ENCODE peak calls at places on chromosome 20, in eight cellular contexts. E, Y, L, D, H, W, S and N are unnamed samples.

GRCh38 chr20:52083627-52084232 is 107.8 kb downstream of the ZFP64 start:
- DNase-seq in E (peak; percentile 61), Y (no peak), L (peak; percentile 46), D (no peak), H (peak; percentile 82), W (peak; percentile 74), S (peak; percentile 74), N (peak; percentile 42)

GRCh38 chr20:20211274-20211987 is 156.5 kb upstream of the INSM1 start:
- DNase-seq in E (no peak), Y (no peak), L (peak; percentile 38), D (no peak), H (no peak), W (no peak), S (peak; percentile 35), N (peak; percentile 54)

GRCh38 chr20:18176318-18176785 is 38.7 kb downstream of the KAT14 start:
- DNase-seq in E (no peak), Y (no peak), L (no peak), D (no peak), H (peak; percentile 39), W (no peak), S (no peak), N (no peak)

GRCh38 chr20:53695797-53696527 is 102.3 kb upstream of the ZNF217 start:
- DNase-seq in E (no peak), Y (peak; percentile 33), L (no peak), D (no peak), H (no peak), W (no peak), S (no peak), N (no peak)

GRCh38 chr20:37259031-37259430 is 2.6 kb downstream of the GHRH start:
- DNase-seq in E (peak; percentile 12), Y (no peak), L (no peak), D (no peak), H (peak; percentile 55), W (no peak), S (no peak), N (no peak)

GRCh38 chr20:6767166-6767535 is 335 bp upstream of the BMP2 start:
- DNase-seq in E (no peak), Y (no peak), L (no peak), D (no peak), H (no peak), W (no peak), S (no peak), N (no peak)

GRCh38 chr20:46808565-46808964 is 86.1 kb upstream of the EYA2 start:
- DNase-seq in E (no peak), Y (no peak), L (no peak), D (no peak), H (no peak), W (no peak), S (no peak), N (peak; percentile 46)

GRCh38 chr20:38680492-38681118 is 43.7 kb upstream of the SLC32A1 start:
- DNase-seq in E (no peak), Y (no peak), L (peak; percentile 33), D (no peak), H (peak; percentile 89), W (peak; percentile 10), S (peak; percentile 34), N (no peak)

GRCh38 chr20:52405417-52405816 is 213.8 kb upstream of the ZFP64 start:
- DNase-seq in E (no peak), Y (no peak), L (no peak), D (no peak), H (no peak), W (no peak), S (no peak), N (no peak)

GRCh38 chr20:44070139-44070900 is 116.7 kb downstream of the JPH2 start:
- DNase-seq in E (no peak), Y (no peak), L (no peak), D (no peak), H (no peak), W (no peak), S (no peak), N (no peak)

GRCh38 chr20:32465092-32465900 is 107.2 kb downstream of the ASXL1 start:
- DNase-seq in E (peak; percentile 57), Y (no peak), L (no peak), D (peak; percentile 89), H (no peak), W (no peak), S (peak; percentile 83), N (peak; percentile 55)

GRCh38 chr20:63361507-63362425 is 617 bp upstream of the CHRNA4 start:
- DNase-seq in E (no peak), Y (no peak), L (no peak), D (no peak), H (peak; percentile 60), W (no peak), S (no peak), N (peak; percentile 77)

GRCh38 chr20:635028-635427 is 18.0 kb downstream of the SRXN1 start:
- DNase-seq in E (no peak), Y (no peak), L (no peak), D (no peak), H (no peak), W (no peak), S (no peak), N (no peak)

GRCh38 chr20:45038747-45039469 is 62.0 kb downstream of the KCNS1 start:
- DNase-seq in E (no peak), Y (no peak), L (no peak), D (no peak), H (no peak), W (no peak), S (no peak), N (no peak)

GRCh38 chr20:58696411-58696961 is 3.9 kb downstream of the NPEPL1 start:
- DNase-seq in E (peak; percentile 29), Y (no peak), L (no peak), D (peak; percentile 55), H (no peak), W (no peak), S (no peak), N (no peak)

GRCh38 chr20:49394264-49394663 is 88.2 kb downstream of the KCNB1 start:
- DNase-seq in E (no peak), Y (no peak), L (no peak), D (peak; percentile 81), H (no peak), W (no peak), S (no peak), N (no peak)

GRCh38 chr20:41738584-41739193 is 120.5 kb upstream of the CHD6 start:
- DNase-seq in E (peak; percentile 53), Y (no peak), L (peak; percentile 65), D (no peak), H (peak; percentile 77), W (peak; percentile 42), S (peak; percentile 44), N (peak; percentile 41)

GRCh38 chr20:53829706-53830521 is 236.3 kb upstream of the ZNF217 start:
- DNase-seq in E (no peak), Y (no peak), L (no peak), D (no peak), H (no peak), W (no peak), S (peak; percentile 52), N (no peak)

GRCh38 chr20:47543006-47543431 is 41.3 kb downstream of the NCOA3 start:
- DNase-seq in E (no peak), Y (no peak), L (no peak), D (no peak), H (peak; percentile 38), W (no peak), S (peak; percentile 22), N (no peak)

GRCh38 chr20:53706511-53707031 is 112.9 kb upstream of the ZNF217 start:
- DNase-seq in E (no peak), Y (no peak), L (no peak), D (no peak), H (peak; percentile 38), W (no peak), S (peak; percentile 47), N (no peak)

GRCh38 chr20:8361008-8361652 is 229.1 kb downstream of the PLCB1 start:
- DNase-seq in E (no peak), Y (no peak), L (no peak), D (no peak), H (no peak), W (no peak), S (peak; percentile 38), N (peak; percentile 35)

GRCh38 chr20:44074252-44075151 is 112.5 kb downstream of the JPH2 start:
- DNase-seq in E (peak; percentile 8), Y (peak; percentile 77), L (no peak), D (no peak), H (no peak), W (peak; percentile 72), S (peak; percentile 65), N (no peak)

GRCh38 chr20:9172908-9173307 is 104.0 kb downstream of the PLCB4 start:
- DNase-seq in E (no peak), Y (no peak), L (no peak), D (no peak), H (no peak), W (no peak), S (peak; percentile 43), N (no peak)

GRCh38 chr20:45347297-45347935 is 808 bp downstream of the SDC4 start:
- DNase-seq in E (no peak), Y (no peak), L (no peak), D (no peak), H (no peak), W (no peak), S (no peak), N (no peak)

GRCh38 chr20:48034754-48035153 is 249.5 kb upstream of the SULF2 start:
- DNase-seq in E (no peak), Y (no peak), L (no peak), D (no peak), H (no peak), W (no peak), S (no peak), N (no peak)

GRCh38 chr20:998431-998830 is 3.7 kb downstream of the RSPO4 start:
- DNase-seq in E (no peak), Y (no peak), L (no peak), D (peak; percentile 55), H (no peak), W (no peak), S (no peak), N (no peak)

GRCh38 chr20:8542115-8542486 is 410.0 kb downstream of the PLCB1 start:
- DNase-seq in E (no peak), Y (no peak), L (no peak), D (no peak), H (no peak), W (no peak), S (no peak), N (no peak)

GRCh38 chr20:23782366-23782983 is 31.7 kb upstream of the CST1 start:
- DNase-seq in E (no peak), Y (no peak), L (peak; percentile 32), D (no peak), H (peak; percentile 46), W (peak; percentile 2), S (no peak), N (peak; percentile 58)

GRCh38 chr20:33964431-33964830 is 29.3 kb upstream of the RALY start:
- DNase-seq in E (no peak), Y (no peak), L (no peak), D (no peak), H (no peak), W (no peak), S (no peak), N (no peak)

GRCh38 chr20:6632187-6632586 is 135.3 kb upstream of the BMP2 start:
- DNase-seq in E (no peak), Y (no peak), L (no peak), D (no peak), H (no peak), W (no peak), S (peak; percentile 55), N (no peak)

GRCh38 chr20:57258055-57258454 is 8.4 kb downstream of the BMP7 start:
- DNase-seq in E (no peak), Y (no peak), L (no peak), D (no peak), H (peak; percentile 67), W (peak; percentile 32), S (no peak), N (peak; percentile 92)

GRCh38 chr20:37880726-37881591 is 22.0 kb upstream of the VSTM2L start:
- DNase-seq in E (peak; percentile 50), Y (no peak), L (peak; percentile 34), D (no peak), H (no peak), W (no peak), S (no peak), N (peak; percentile 22)

GRCh38 chr20:37558306-37558705 is 30.6 kb upstream of the BLCAP start:
- DNase-seq in E (no peak), Y (peak; percentile 64), L (no peak), D (no peak), H (no peak), W (no peak), S (no peak), N (no peak)